ENCODE peak calls at places on chromosomes 13 and 19, in eight cellular contexts. One of them, this sample, is unnamed. For H3K4me1 and H3K36me3, the result is how much of the 10 kb centered on the place peaks cover.

GRCh38 chr19:1327125-1327524 is 41.5 kb downstream of the EFNA2 start:
- DNase-seq in esophagus muscularis mucosa: no peak
- DNase-seq in RWPE2: no peak
- DNase-seq in heart left ventricle: no peak
- DNase-seq in endodermal cell: no peak
- DNase-seq in CD4-positive, CD25-positive, alpha-beta regulatory T cell: no peak
- DNase-seq in transverse colon: no peak
- DNase-seq in fibroblast of lung: no peak
- DNase-seq in this sample: no peak

GRCh38 chr13:57640582-57640981 is 9.0 kb downstream of the PCDH17 start:
- DNase-seq in RWPE2: no peak
- DNase-seq in endodermal cell: no peak
- DNase-seq in heart left ventricle: no peak
- DNase-seq in CD4-positive, CD25-positive, alpha-beta regulatory T cell: no peak
- DNase-seq in transverse colon: no peak
- DNase-seq in fibroblast of lung: no peak
- DNase-seq in esophagus muscularis mucosa: no peak
- DNase-seq in this sample: no peak

GRCh38 chr13:40993119-40993518 is 26.0 kb downstream of the ELF1 start:
- DNase-seq in endodermal cell: peak
- DNase-seq in heart left ventricle: no peak
- DNase-seq in esophagus muscularis mucosa: no peak
- DNase-seq in RWPE2: no peak
- DNase-seq in CD4-positive, CD25-positive, alpha-beta regulatory T cell: no peak
- DNase-seq in fibroblast of lung: no peak
- DNase-seq in transverse colon: peak
- DNase-seq in this sample: no peak

GRCh38 chr13:26230703-26231102 is 8.6 kb upstream of the RNF6 start:
- DNase-seq in heart left ventricle: no peak
- DNase-seq in CD4-positive, CD25-positive, alpha-beta regulatory T cell: no peak
- DNase-seq in fibroblast of lung: no peak
- DNase-seq in transverse colon: no peak
- DNase-seq in esophagus muscularis mucosa: no peak
- DNase-seq in RWPE2: no peak
- DNase-seq in endodermal cell: no peak
- DNase-seq in this sample: no peak

GRCh38 chr13:55000043-55000442 is 1971.4 kb downstream of the OLFM4 start:
- DNase-seq in esophagus muscularis mucosa: no peak
- DNase-seq in fibroblast of lung: no peak
- DNase-seq in CD4-positive, CD25-positive, alpha-beta regulatory T cell: no peak
- DNase-seq in RWPE2: no peak
- DNase-seq in heart left ventricle: no peak
- DNase-seq in endodermal cell: peak
- DNase-seq in transverse colon: no peak
- DNase-seq in this sample: no peak

GRCh38 chr13:98839826-98840769 is 87.6 kb upstream of the SLC15A1 start:
- DNase-seq in fibroblast of lung: peak
- DNase-seq in endodermal cell: peak
- DNase-seq in esophagus muscularis mucosa: no peak
- DNase-seq in CD4-positive, CD25-positive, alpha-beta regulatory T cell: peak
- DNase-seq in heart left ventricle: peak
- DNase-seq in transverse colon: peak
- DNase-seq in RWPE2: no peak
- DNase-seq in this sample: peak

GRCh38 chr19:39127812-39128510 is 2.4 kb downstream of the PAK4 start:
- DNase-seq in heart left ventricle: no peak
- DNase-seq in RWPE2: no peak
- DNase-seq in esophagus muscularis mucosa: no peak
- DNase-seq in endodermal cell: no peak
- DNase-seq in transverse colon: peak
- DNase-seq in fibroblast of lung: no peak
- DNase-seq in CD4-positive, CD25-positive, alpha-beta regulatory T cell: no peak
- DNase-seq in this sample: no peak

GRCh38 chr19:18220632-18221275 is 5.5 kb downstream of the PDE4C start:
- DNase-seq in esophagus muscularis mucosa: no peak
- DNase-seq in CD4-positive, CD25-positive, alpha-beta regulatory T cell: no peak
- DNase-seq in endodermal cell: peak
- DNase-seq in transverse colon: no peak
- DNase-seq in heart left ventricle: no peak
- DNase-seq in fibroblast of lung: no peak
- DNase-seq in RWPE2: no peak
- DNase-seq in this sample: no peak

GRCh38 chr13:30615851-30616311 is 1.8 kb upstream of the USPL1 start:
- DNase-seq in RWPE2: no peak
- DNase-seq in esophagus muscularis mucosa: no peak
- DNase-seq in endodermal cell: no peak
- DNase-seq in fibroblast of lung: peak
- DNase-seq in CD4-positive, CD25-positive, alpha-beta regulatory T cell: peak
- DNase-seq in transverse colon: no peak
- DNase-seq in heart left ventricle: no peak
- DNase-seq in this sample: no peak

GRCh38 chr19:1361601-1362384 is 21.9 kb upstream of the NDUFS7 start:
- DNase-seq in RWPE2: no peak
- DNase-seq in esophagus muscularis mucosa: no peak
- DNase-seq in endodermal cell: no peak
- DNase-seq in transverse colon: no peak
- DNase-seq in CD4-positive, CD25-positive, alpha-beta regulatory T cell: no peak
- DNase-seq in fibroblast of lung: peak
- DNase-seq in heart left ventricle: no peak
- DNase-seq in this sample: no peak

GRCh38 chr19:45125975-45126493 is 33.1 kb downstream of the PPP1R37 start:
- DNase-seq in fibroblast of lung: peak
- DNase-seq in endodermal cell: peak
- DNase-seq in heart left ventricle: peak
- DNase-seq in esophagus muscularis mucosa: no peak
- DNase-seq in transverse colon: peak
- DNase-seq in RWPE2: no peak
- DNase-seq in CD4-positive, CD25-positive, alpha-beta regulatory T cell: peak
- DNase-seq in this sample: no peak

GRCh38 chr13:44703371-44703770 is 127.2 kb upstream of the TSC22D1 start:
- DNase-seq in fibroblast of lung: peak
- DNase-seq in heart left ventricle: no peak
- DNase-seq in endodermal cell: no peak
- DNase-seq in esophagus muscularis mucosa: no peak
- DNase-seq in RWPE2: no peak
- DNase-seq in CD4-positive, CD25-positive, alpha-beta regulatory T cell: no peak
- DNase-seq in transverse colon: no peak
- DNase-seq in this sample: no peak

GRCh38 chr13:40060318-40061007 is 405.0 kb downstream of the COG6 start:
- DNase-seq in transverse colon: no peak
- DNase-seq in RWPE2: peak
- DNase-seq in CD4-positive, CD25-positive, alpha-beta regulatory T cell: no peak
- DNase-seq in endodermal cell: no peak
- DNase-seq in esophagus muscularis mucosa: no peak
- DNase-seq in fibroblast of lung: peak
- DNase-seq in heart left ventricle: peak
- DNase-seq in this sample: peak

GRCh38 chr19:45114116-45114515 is 21.1 kb downstream of the PPP1R37 start:
- DNase-seq in transverse colon: no peak
- DNase-seq in RWPE2: no peak
- DNase-seq in CD4-positive, CD25-positive, alpha-beta regulatory T cell: no peak
- DNase-seq in endodermal cell: no peak
- DNase-seq in fibroblast of lung: no peak
- DNase-seq in heart left ventricle: no peak
- DNase-seq in esophagus muscularis mucosa: no peak
- DNase-seq in this sample: no peak

GRCh38 chr13:68439821-68440220 is 1209.7 kb upstream of the PCDH9 start:
- DNase-seq in CD4-positive, CD25-positive, alpha-beta regulatory T cell: no peak
- DNase-seq in esophagus muscularis mucosa: no peak
- DNase-seq in heart left ventricle: no peak
- DNase-seq in transverse colon: no peak
- DNase-seq in RWPE2: no peak
- DNase-seq in fibroblast of lung: peak
- DNase-seq in endodermal cell: no peak
- DNase-seq in this sample: no peak

GRCh38 chr13:79776538-79776937 is 295.6 kb downstream of the NDFIP2 start:
- DNase-seq in endodermal cell: no peak
- DNase-seq in heart left ventricle: no peak
- DNase-seq in fibroblast of lung: peak
- DNase-seq in RWPE2: no peak
- DNase-seq in transverse colon: peak
- DNase-seq in CD4-positive, CD25-positive, alpha-beta regulatory T cell: no peak
- DNase-seq in esophagus muscularis mucosa: no peak
- DNase-seq in this sample: no peak

GRCh38 chr19:9941236-9941635 is 4.9 kb upstream of the OLFM2 start:
- DNase-seq in fibroblast of lung: no peak
- DNase-seq in RWPE2: no peak
- DNase-seq in CD4-positive, CD25-positive, alpha-beta regulatory T cell: no peak
- DNase-seq in heart left ventricle: no peak
- DNase-seq in transverse colon: no peak
- DNase-seq in endodermal cell: no peak
- DNase-seq in esophagus muscularis mucosa: no peak
- DNase-seq in this sample: no peak

GRCh38 chr13:20360041-20360491 is 127.9 kb upstream of the GJB6 start:
- DNase-seq in CD4-positive, CD25-positive, alpha-beta regulatory T cell: no peak
- DNase-seq in fibroblast of lung: peak
- DNase-seq in endodermal cell: no peak
- DNase-seq in transverse colon: no peak
- DNase-seq in esophagus muscularis mucosa: no peak
- DNase-seq in RWPE2: no peak
- DNase-seq in heart left ventricle: no peak
- DNase-seq in this sample: no peak

GRCh38 chr19:33390120-33390907 is 16.8 kb downstream of the CEBPG start:
- DNase-seq in RWPE2: peak
- DNase-seq in heart left ventricle: peak
- DNase-seq in fibroblast of lung: peak
- DNase-seq in endodermal cell: no peak
- DNase-seq in transverse colon: peak
- DNase-seq in esophagus muscularis mucosa: no peak
- DNase-seq in CD4-positive, CD25-positive, alpha-beta regulatory T cell: no peak
- DNase-seq in this sample: peak

GRCh38 chr13:67792151-67792665 is 562.1 kb upstream of the PCDH9 start:
- DNase-seq in endodermal cell: no peak
- DNase-seq in CD4-positive, CD25-positive, alpha-beta regulatory T cell: no peak
- DNase-seq in transverse colon: no peak
- DNase-seq in RWPE2: no peak
- DNase-seq in fibroblast of lung: peak
- DNase-seq in heart left ventricle: no peak
- DNase-seq in esophagus muscularis mucosa: no peak
- DNase-seq in this sample: no peak

GRCh38 chr13:27970382-27971235 is 1.5 kb upstream of the CDX2 start:
- DNase-seq in RWPE2: no peak
- DNase-seq in CD4-positive, CD25-positive, alpha-beta regulatory T cell: no peak
- DNase-seq in heart left ventricle: no peak
- DNase-seq in esophagus muscularis mucosa: no peak
- DNase-seq in fibroblast of lung: no peak
- DNase-seq in transverse colon: no peak
- DNase-seq in endodermal cell: peak
- DNase-seq in this sample: no peak
- H3K4me1 ChIP-seq in RWPE2: under half
- H3K4me1 ChIP-seq in CD4-positive, CD25-positive, alpha-beta regulatory T cell: under half
- H3K4me1 ChIP-seq in heart left ventricle: under half
- H3K4me1 ChIP-seq in esophagus muscularis mucosa: under half
- H3K4me1 ChIP-seq in fibroblast of lung: under half
- H3K4me1 ChIP-seq in transverse colon: under half
- H3K4me1 ChIP-seq in endodermal cell: under half
- H3K4me1 ChIP-seq in this sample: under half

GRCh38 chr13:24491853-24492252 is 20.7 kb downstream of the PARP4 start:
- DNase-seq in esophagus muscularis mucosa: no peak
- DNase-seq in CD4-positive, CD25-positive, alpha-beta regulatory T cell: no peak
- DNase-seq in fibroblast of lung: no peak
- DNase-seq in heart left ventricle: no peak
- DNase-seq in RWPE2: no peak
- DNase-seq in endodermal cell: no peak
- DNase-seq in transverse colon: no peak
- DNase-seq in this sample: no peak

GRCh38 chr13:24497742-24498141 is 14.8 kb downstream of the PARP4 start:
- DNase-seq in CD4-positive, CD25-positive, alpha-beta regulatory T cell: no peak
- DNase-seq in fibroblast of lung: no peak
- DNase-seq in heart left ventricle: no peak
- DNase-seq in RWPE2: no peak
- DNase-seq in endodermal cell: no peak
- DNase-seq in esophagus muscularis mucosa: no peak
- DNase-seq in transverse colon: no peak
- DNase-seq in this sample: no peak

GRCh38 chr13:24493356-24493755 is 19.2 kb downstream of the PARP4 start:
- DNase-seq in endodermal cell: no peak
- DNase-seq in heart left ventricle: no peak
- DNase-seq in RWPE2: no peak
- DNase-seq in CD4-positive, CD25-positive, alpha-beta regulatory T cell: no peak
- DNase-seq in fibroblast of lung: no peak
- DNase-seq in transverse colon: no peak
- DNase-seq in esophagus muscularis mucosa: no peak
- DNase-seq in this sample: no peak

GRCh38 chr13:24489721-24490120 is 22.9 kb downstream of the PARP4 start:
- DNase-seq in heart left ventricle: no peak
- DNase-seq in fibroblast of lung: no peak
- DNase-seq in esophagus muscularis mucosa: no peak
- DNase-seq in endodermal cell: no peak
- DNase-seq in transverse colon: no peak
- DNase-seq in RWPE2: no peak
- DNase-seq in CD4-positive, CD25-positive, alpha-beta regulatory T cell: no peak
- DNase-seq in this sample: no peak

DNA sequence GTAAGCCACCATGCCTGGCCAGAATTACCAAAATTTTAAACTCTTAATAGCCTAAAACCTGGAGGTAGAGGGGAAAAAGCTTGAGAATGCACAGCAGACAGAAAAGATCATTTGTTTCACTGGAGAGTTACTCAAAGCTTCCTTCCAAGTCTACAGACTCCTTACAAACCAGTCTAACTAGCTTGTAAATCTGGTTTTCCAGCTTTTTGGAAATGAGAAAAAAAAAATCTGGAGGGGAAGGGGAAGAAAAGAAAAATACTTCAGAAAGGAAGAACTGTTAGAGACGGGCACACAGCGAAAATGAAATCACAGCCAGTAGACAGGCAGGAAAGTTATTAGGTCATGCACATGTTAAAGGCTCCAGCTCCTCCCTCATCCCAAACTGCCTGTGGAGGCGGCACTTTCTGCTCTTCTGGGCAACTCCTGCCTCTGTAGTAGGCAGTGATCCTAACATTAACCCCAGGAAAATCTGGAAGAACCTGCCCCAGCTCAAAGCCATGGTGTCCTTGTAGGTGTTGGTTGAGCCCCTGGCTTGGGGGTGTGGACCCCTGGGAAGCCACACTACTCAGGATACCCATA is 17.3 kb downstream of the PARP4 start:
- DNase-seq in fibroblast of lung: no peak
- DNase-seq in esophagus muscularis mucosa: no peak
- DNase-seq in CD4-positive, CD25-positive, alpha-beta regulatory T cell: no peak
- DNase-seq in transverse colon: no peak
- DNase-seq in RWPE2: no peak
- DNase-seq in endodermal cell: no peak
- DNase-seq in heart left ventricle: no peak
- DNase-seq in this sample: no peak
- H3K36me3 ChIP-seq in fibroblast of lung: under half
- H3K36me3 ChIP-seq in esophagus muscularis mucosa: half or more
- H3K36me3 ChIP-seq in CD4-positive, CD25-positive, alpha-beta regulatory T cell: half or more
- H3K36me3 ChIP-seq in transverse colon: under half
- H3K36me3 ChIP-seq in RWPE2: half or more
- H3K36me3 ChIP-seq in endodermal cell: half or more
- H3K36me3 ChIP-seq in heart left ventricle: half or more
- H3K36me3 ChIP-seq in this sample: under half

GRCh38 chr19:4511300-4512054 is 6.8 kb downstream of the PLIN4 start:
- DNase-seq in heart left ventricle: no peak
- DNase-seq in CD4-positive, CD25-positive, alpha-beta regulatory T cell: no peak
- DNase-seq in RWPE2: no peak
- DNase-seq in fibroblast of lung: no peak
- DNase-seq in transverse colon: no peak
- DNase-seq in endodermal cell: no peak
- DNase-seq in esophagus muscularis mucosa: no peak
- DNase-seq in this sample: no peak
- H3K4me1 ChIP-seq in heart left ventricle: under half
- H3K4me1 ChIP-seq in CD4-positive, CD25-positive, alpha-beta regulatory T cell: under half
- H3K4me1 ChIP-seq in RWPE2: under half
- H3K4me1 ChIP-seq in fibroblast of lung: under half
- H3K4me1 ChIP-seq in transverse colon: under half
- H3K4me1 ChIP-seq in endodermal cell: under half
- H3K4me1 ChIP-seq in esophagus muscularis mucosa: under half
- H3K4me1 ChIP-seq in this sample: under half

GRCh38 chr19:52227196-52227940 is 37.5 kb downstream of the PPP2R1A start:
- DNase-seq in CD4-positive, CD25-positive, alpha-beta regulatory T cell: no peak
- DNase-seq in transverse colon: no peak
- DNase-seq in endodermal cell: peak
- DNase-seq in heart left ventricle: no peak
- DNase-seq in fibroblast of lung: no peak
- DNase-seq in esophagus muscularis mucosa: no peak
- DNase-seq in RWPE2: no peak
- DNase-seq in this sample: no peak
- H3K36me3 ChIP-seq in CD4-positive, CD25-positive, alpha-beta regulatory T cell: half or more
- H3K36me3 ChIP-seq in transverse colon: under half
- H3K36me3 ChIP-seq in endodermal cell: half or more
- H3K36me3 ChIP-seq in heart left ventricle: half or more
- H3K36me3 ChIP-seq in fibroblast of lung: under half
- H3K36me3 ChIP-seq in esophagus muscularis mucosa: under half
- H3K36me3 ChIP-seq in RWPE2: under half
- H3K36me3 ChIP-seq in this sample: under half